ENCODE peak calls at places on chromosome 1, in four cellular contexts. J is A549, L is K562, C is upper lobe of left lung. O is an unnamed sample. For H3K4me1, the result is how much of the 10 kb centered on the place peaks cover.

GRCh38 chr1:92752719-92753118 is 32.2 kb downstream of the EVI5 start:
- ATAC-seq in J (no peak), L (no peak), C (no peak), O (no peak)

GRCh38 chr1:173297798-173298391 is 90.8 kb upstream of the TNFSF4 start:
- ATAC-seq in C (no peak), J (no peak), L (peak), O (no peak)

GRCh38 chr1:96409689-96410088 is 311.9 kb upstream of the PTBP2 start:
- ATAC-seq in L (no peak), C (no peak), J (no peak), O (no peak)

GRCh38 chr1:77467741-77468140 is 185.9 kb downstream of the AK5 start:
- ATAC-seq in L (no peak), J (no peak), C (no peak), O (no peak)

GRCh38 chr1:22001409-22001808 is at the start of gene CELA3A:
- ATAC-seq in C (no peak), J (no peak), L (no peak), O (no peak)

GRCh38 chr1:197614916-197615692 is 160.2 kb downstream of the DENND1B start:
- ATAC-seq in L (peak), J (peak), C (no peak), O (no peak)

GRCh38 chr1:82161651-82162238 is 361.0 kb downstream of the ADGRL2 start:
- ATAC-seq in C (no peak), J (no peak), L (no peak), O (no peak)

GRCh38 chr1:210252621-210253041 is 20.0 kb downstream of the SERTAD4 start:
- ATAC-seq in L (peak), C (peak), J (no peak), O (peak)

GRCh38 chr1:237748192-237748591 is 142.5 kb downstream of the ZP4 start:
- ATAC-seq in C (no peak), J (no peak), L (no peak), O (no peak)

GRCh38 chr1:169538998-169539871 is 47.0 kb downstream of the F5 start:
- ATAC-seq in L (no peak), C (no peak), J (peak), O (no peak)

GRCh38 chr1:231415018-231415583 is 7.0 kb downstream of the EGLN1 start:
- ATAC-seq in J (no peak), C (no peak), L (peak), O (no peak)

GRCh38 chr1:67987046-67987799 is 63.2 kb downstream of the DIRAS3 start:
- ATAC-seq in L (no peak), J (peak), C (no peak), O (no peak)

GRCh38 chr1:115172270-115172669 is 83.0 kb upstream of the TSPAN2 start:
- ATAC-seq in J (no peak), C (no peak), L (no peak), O (no peak)

GRCh38 chr1:20216574-20216973 is 30.3 kb upstream of the PLA2G2C start:
- ATAC-seq in C (no peak), J (peak), L (peak), O (no peak)

GRCh38 chr1:29218223-29218622 is 12.5 kb downstream of the MECR start:
- ATAC-seq in L (no peak), C (no peak), J (no peak), O (no peak)

GRCh38 chr1:40535732-40536131 is 4.3 kb downstream of the ZNF684 start:
- ATAC-seq in J (no peak), L (no peak), C (no peak), O (no peak)

GRCh38 chr1:205109269-205109668 is 12.5 kb downstream of the RBBP5 start:
- ATAC-seq in C (no peak), J (no peak), L (no peak), O (no peak)

GRCh38 chr1:229420765-229421164 is 13.1 kb downstream of the ACTA1 start:
- ATAC-seq in C (no peak), L (peak), J (peak), O (no peak)

GRCh38 chr1:230572121-230573083 is 69.9 kb upstream of the COG2 start:
- ATAC-seq in J (no peak), C (no peak), L (no peak), O (no peak)

GRCh38 chr1:242147096-242147976 is 148.4 kb upstream of the MAP1LC3C start:
- ATAC-seq in J (peak), C (no peak), L (no peak), O (no peak)

GRCh38 chr1:45465277-45465676 is 25.7 kb downstream of the TESK2 start:
- ATAC-seq in C (no peak), L (no peak), J (no peak), O (no peak)

GRCh38 chr1:94614168-94614815 is 72.7 kb upstream of the F3 start:
- ATAC-seq in C (peak), L (no peak), J (no peak), O (no peak)

GRCh38 chr1:28127617-28128257 is 39.3 kb upstream of the EYA3 start:
- ATAC-seq in L (peak), C (no peak), J (no peak), O (no peak)

GRCh38 chr1:203672354-203672753 is 45.7 kb downstream of the ATP2B4 start:
- ATAC-seq in L (no peak), J (no peak), C (no peak), O (peak)

GRCh38 chr1:54413295-54413694 is 7.1 kb upstream of the SSBP3 start:
- ATAC-seq in L (no peak), C (peak), J (no peak), O (peak)

GRCh38 chr1:23628951-23629387 is 62.6 kb upstream of the RPL11 start:
- ATAC-seq in L (no peak), C (no peak), J (no peak), O (no peak)

GRCh38 chr1:70410604-70411359 is at the start of gene CTH:
- ATAC-seq in J (peak), L (peak), C (peak), O (peak)
- TF ChIP-seq EP300 in J (no peak), L (no peak), C (peak), O (peak)

GRCh38 chr1:234531181-234532132 is 52.5 kb upstream of the TARBP1 start:
- ATAC-seq in C (no peak), L (no peak), J (no peak), O (peak)
- H3K4me1 ChIP-seq in C (half or more), L (under half), J (under half), O (under half)

GRCh38 chr1:168470821-168471473 is 72.8 kb downstream of the XCL2 start:
- ATAC-seq in J (peak), L (peak), C (no peak), O (peak)
- TF ChIP-seq EP300 in J (no peak), L (no peak), C (no peak), O (no peak)

GRCh38 chr1:171221665-171222591 is 26.4 kb upstream of the FMO1 start:
- ATAC-seq in C (no peak), L (no peak), J (no peak), O (no peak)

GRCh38 chr1:171218661-171219060 is 29.6 kb upstream of the FMO1 start:
- ATAC-seq in C (no peak), L (no peak), J (no peak), O (no peak)

GRCh38 chr1:171219751-171220385 is 28.4 kb upstream of the FMO1 start:
- ATAC-seq in L (no peak), C (no peak), J (no peak), O (no peak)

GRCh38 chr1:171222961-171223360 is 25.3 kb upstream of the FMO1 start:
- ATAC-seq in L (no peak), J (no peak), C (no peak), O (no peak)

GRCh38 chr1:171220551-171221175 is 27.6 kb upstream of the FMO1 start:
- ATAC-seq in J (no peak), C (no peak), L (peak), O (no peak)
- H3K4me1 ChIP-seq in J (under half), C (under half), L (under half), O (under half)

DNA sequence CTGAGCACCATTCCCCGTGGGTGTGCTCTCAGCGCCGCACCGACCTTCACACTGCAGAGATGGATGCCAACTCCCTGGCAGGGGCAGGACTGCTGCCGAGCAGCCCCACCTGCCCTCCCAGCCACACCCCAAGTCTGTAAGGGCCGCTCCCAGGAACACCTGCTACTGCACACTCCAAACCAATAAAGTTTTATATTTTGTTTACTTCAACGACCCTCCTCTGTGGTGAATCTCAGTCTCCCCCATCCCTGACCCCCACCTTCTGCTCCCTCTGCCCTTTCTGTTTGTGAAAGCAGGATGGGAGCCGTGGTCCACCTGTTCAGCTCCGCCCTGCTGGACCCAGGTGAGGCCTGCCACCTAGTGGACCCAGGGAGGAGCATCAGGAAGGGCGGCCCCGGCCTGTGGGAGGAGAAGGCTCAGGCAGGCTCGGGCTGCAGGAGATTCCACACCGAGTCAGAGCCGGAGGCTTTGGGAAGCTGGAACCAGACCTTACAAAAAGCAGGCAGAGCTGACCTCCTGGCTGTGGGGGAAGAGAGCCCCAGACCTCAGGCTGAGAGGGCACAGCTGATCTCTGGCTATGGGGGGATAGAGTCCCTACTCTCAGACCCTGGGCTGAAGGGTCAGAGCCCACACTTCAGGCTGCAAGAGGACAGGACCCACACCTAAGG is 982 bp upstream of the TMEM82 start:
- ATAC-seq in J (peak), L (peak), C (peak), O (peak)
- TF ChIP-seq EP300 in J (no peak), L (no peak), C (no peak), O (no peak)

GRCh38 chr1:201455098-201455497 is 13.9 kb downstream of the PHLDA3 start:
- ATAC-seq in C (peak), L (no peak), J (no peak), O (no peak)
- H3K4me1 ChIP-seq in C (under half), L (under half), J (under half), O (under half)

GRCh38 chr1:10638559-10639300 is 157.7 kb downstream of the CASZ1 start:
- ATAC-seq in J (no peak), L (no peak), C (no peak), O (no peak)

GRCh38 chr1:10641976-10642375 is 154.5 kb downstream of the CASZ1 start:
- ATAC-seq in C (no peak), J (no peak), L (no peak), O (no peak)

GRCh38 chr1:10640843-10641553 is 155.4 kb downstream of the CASZ1 start:
- ATAC-seq in C (peak), J (no peak), L (no peak), O (no peak)

GRCh38 chr1:10639301-10640078 is 157.0 kb downstream of the CASZ1 start:
- ATAC-seq in J (no peak), L (no peak), C (no peak), O (no peak)

DNA sequence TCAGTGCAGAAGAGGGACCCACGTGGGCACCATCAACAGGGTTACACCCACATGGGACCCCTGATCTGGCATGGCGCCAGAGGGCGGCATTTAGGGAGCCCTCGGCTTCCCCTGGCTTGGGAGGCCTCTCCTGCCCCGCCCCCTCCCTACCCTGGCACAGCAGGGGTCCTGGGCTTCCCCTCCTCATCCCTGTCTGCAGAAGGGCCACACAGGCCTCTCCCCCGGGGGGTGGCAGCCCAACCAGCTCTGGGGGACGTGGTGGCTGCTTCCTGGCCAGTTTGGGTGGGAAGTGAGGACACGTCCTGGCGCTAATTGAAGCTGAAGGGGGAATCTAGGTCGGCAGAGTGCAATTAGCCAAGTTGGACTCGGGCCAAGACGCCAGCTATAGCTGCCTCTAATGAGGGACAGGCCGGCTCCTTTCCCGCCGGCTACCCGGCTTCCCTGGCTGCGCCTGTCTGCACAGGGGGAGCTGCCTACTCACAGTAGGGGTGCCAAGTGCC is 156.3 kb downstream of the CASZ1 start:
- ATAC-seq in J (no peak), L (no peak), C (no peak), O (peak)
- TF ChIP-seq EP300 in J (no peak), L (no peak), C (no peak), O (no peak)

GRCh38 chr1:46516551-46516950 is 26.9 kb downstream of the DMBX1 start:
- ATAC-seq in L (peak), J (no peak), C (no peak), O (no peak)

GRCh38 chr1:46517010-46517600 is 27.5 kb downstream of the DMBX1 start:
- ATAC-seq in C (peak), L (peak), J (peak), O (no peak)

GRCh38 chr1:46516140-46516539 is 26.5 kb downstream of the DMBX1 start:
- ATAC-seq in C (no peak), L (no peak), J (no peak), O (no peak)

GRCh38 chr1:46519209-46519608 is 29.6 kb downstream of the DMBX1 start:
- ATAC-seq in L (no peak), J (no peak), C (no peak), O (no peak)

GRCh38 chr1:46517932-46518498 is 28.4 kb downstream of the DMBX1 start:
- ATAC-seq in C (no peak), J (no peak), L (no peak), O (no peak)
- H3K4me1 ChIP-seq in C (under half), J (half or more), L (half or more), O (under half)

DNA sequence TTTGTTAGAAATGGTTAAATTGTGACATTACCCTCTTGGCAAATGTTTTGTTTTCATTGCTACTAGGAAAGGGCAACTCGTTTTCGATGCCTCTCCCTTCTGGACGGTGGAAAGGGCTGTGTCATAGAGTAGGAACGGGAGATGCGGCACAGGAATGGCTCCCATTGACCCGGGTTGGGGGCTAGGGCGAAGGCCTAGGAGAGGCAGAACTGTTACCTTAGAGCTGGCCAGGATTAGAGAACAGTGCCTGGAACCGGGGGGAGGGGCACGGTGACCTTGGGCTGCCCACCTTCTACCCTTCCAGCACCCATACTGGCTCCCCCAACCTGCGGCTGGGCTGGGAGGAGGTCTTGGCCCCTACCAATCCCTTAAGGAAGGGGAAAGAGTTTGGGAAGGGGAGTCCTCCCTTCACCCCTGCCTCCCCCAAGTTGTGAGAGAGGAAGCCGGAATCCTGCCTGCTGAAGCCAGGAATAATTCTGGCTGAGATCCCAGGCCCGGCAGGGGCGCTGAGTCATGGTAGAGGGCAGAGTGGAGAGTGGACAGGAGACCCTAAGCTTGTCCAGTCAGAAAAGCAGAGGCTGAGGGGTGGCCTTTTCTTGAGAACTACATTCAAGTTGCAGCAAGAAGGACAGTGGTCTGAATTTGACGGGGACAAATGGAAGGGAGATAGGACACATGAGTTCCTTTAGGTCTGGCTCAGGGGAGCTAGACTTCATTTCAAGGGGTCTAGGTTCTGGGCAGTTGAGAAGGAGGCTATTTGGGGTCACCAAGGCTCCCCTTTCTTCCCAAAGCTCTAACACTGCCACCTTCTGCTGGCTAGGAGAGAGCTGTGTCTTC is 8.2 kb downstream of the LMNA start:
- ATAC-seq in C (peak), J (peak), L (peak), O (peak)
- TF ChIP-seq EP300 in C (peak), J (no peak), L (peak), O (no peak)

GRCh38 chr1:2471587-2472001 is 4.5 kb upstream of the PLCH2 start:
- ATAC-seq in C (no peak), L (no peak), J (no peak), O (no peak)
- H3K4me1 ChIP-seq in C (under half), L (under half), J (under half), O (under half)

O was measured in gastroesophageal sphincter.